ENCODE peak calls at places on chromosome 20, in ten cellular contexts. I is ovary, B is pancreas, N is NB4, K is AG04450, R is fibroblast of lung, V is lung, J is hepatocyte, W is A673, L is cardiac fibroblast. C is an unnamed sample.

GRCh38 chr20:43938932-43939761 is 24.5 kb downstream of the TOX2 start:
- DNase-seq in I (no peak), B (no peak), N (peak; percentile 92), K (peak; percentile 97), R (peak; percentile 100), V (peak; percentile 85), J (peak; percentile 72), W (peak; percentile 93), L (peak; percentile 100), C (no peak)

GRCh38 chr20:22425344-22426295 is 158.8 kb downstream of the FOXA2 start:
- DNase-seq in I (no peak), B (no peak), N (no peak), K (no peak), R (no peak), V (no peak), J (no peak), W (no peak), L (no peak), C (no peak)

GRCh38 chr20:30503992-30504570 is 753.4 kb upstream of the DEFB115 start:
- DNase-seq in I (no peak), B (no peak), N (no peak), K (no peak), R (no peak), V (no peak), J (no peak), W (no peak), L (no peak), C (no peak)

GRCh38 chr20:35947489-35947888 is 6.8 kb downstream of the SCAND1 start:
- DNase-seq in I (no peak), B (no peak), N (peak; percentile 67), K (no peak), R (peak; percentile 17), V (no peak), J (peak; percentile 13), W (peak; percentile 55), L (peak; percentile 27), C (peak; percentile 54)

GRCh38 chr20:62501801-62502495 is 26.2 kb upstream of the GATA5 start:
- DNase-seq in I (no peak), B (no peak), N (peak; percentile 72), K (no peak), R (peak; percentile 56), V (no peak), J (peak; percentile 70), W (peak; percentile 79), L (peak; percentile 90), C (peak; percentile 87)

GRCh38 chr20:6081236-6081635 is 27.4 kb upstream of the LRRN4 start:
- DNase-seq in I (no peak), B (no peak), N (peak; percentile 11), K (no peak), R (peak; percentile 51), V (no peak), J (no peak), W (no peak), L (peak; percentile 69), C (no peak)

GRCh38 chr20:19821605-19822004 is 63.5 kb downstream of the RIN2 start:
- DNase-seq in I (no peak), B (no peak), N (no peak), K (no peak), R (no peak), V (no peak), J (no peak), W (no peak), L (no peak), C (peak; percentile 31)

GRCh38 chr20:22408521-22409402 is 175.6 kb downstream of the FOXA2 start:
- DNase-seq in I (no peak), B (no peak), N (no peak), K (no peak), R (no peak), V (no peak), J (no peak), W (no peak), L (no peak), C (no peak)

GRCh38 chr20:31515775-31516107 is 1.5 kb downstream of the HM13 start:
- DNase-seq in I (no peak), B (no peak), N (peak; percentile 29), K (no peak), R (no peak), V (no peak), J (no peak), W (no peak), L (no peak), C (peak; percentile 54)

GRCh38 chr20:31516651-31517050 is 2.4 kb downstream of the HM13 start:
- DNase-seq in I (no peak), B (no peak), N (no peak), K (no peak), R (no peak), V (no peak), J (no peak), W (no peak), L (no peak), C (peak; percentile 11)

GRCh38 chr20:31515072-31515774 is 981 bp downstream of the HM13 start:
- DNase-seq in I (no peak), B (no peak), N (no peak), K (no peak), R (no peak), V (no peak), J (no peak), W (no peak), L (no peak), C (no peak)

GRCh38 chr20:31516166-31516565 is 1.9 kb downstream of the HM13 start:
- DNase-seq in I (no peak), B (no peak), N (no peak), K (no peak), R (no peak), V (no peak), J (no peak), W (no peak), L (no peak), C (no peak)

GRCh38 chr20:31517373-31517772 is 3.1 kb downstream of the HM13 start:
- DNase-seq in I (no peak), B (peak; percentile 63), N (peak; percentile 55), K (no peak), R (peak; percentile 61), V (no peak), J (peak; percentile 71), W (peak; percentile 60), L (peak; percentile 60), C (no peak)
- TF ChIP-seq CTCF in I (no peak), B (no peak), N (peak; percentile 22), K (peak; percentile 36), R (peak; percentile 49), V (no peak), J (no peak), W (peak; percentile 33), L (peak; percentile 18), C (no peak)

GRCh38 chr20:48019940-48020339 is 234.7 kb upstream of the SULF2 start:
- DNase-seq in I (no peak), B (no peak), N (no peak), K (no peak), R (no peak), V (no peak), J (no peak), W (no peak), L (no peak), C (no peak)

GRCh38 chr20:48025661-48026060 is 240.4 kb upstream of the SULF2 start:
- DNase-seq in I (no peak), B (no peak), N (no peak), K (no peak), R (peak; percentile 89), V (no peak), J (no peak), W (no peak), L (no peak), C (no peak)

GRCh38 chr20:48019496-48019895 is 234.2 kb upstream of the SULF2 start:
- DNase-seq in I (no peak), B (no peak), N (peak; percentile 16), K (no peak), R (peak; percentile 66), V (no peak), J (no peak), W (no peak), L (no peak), C (no peak)

GRCh38 chr20:48026981-48027592 is 241.8 kb upstream of the SULF2 start:
- DNase-seq in I (peak; percentile 25), B (no peak), N (no peak), K (no peak), R (peak; percentile 57), V (no peak), J (no peak), W (no peak), L (no peak), C (peak; percentile 56)

DNA sequence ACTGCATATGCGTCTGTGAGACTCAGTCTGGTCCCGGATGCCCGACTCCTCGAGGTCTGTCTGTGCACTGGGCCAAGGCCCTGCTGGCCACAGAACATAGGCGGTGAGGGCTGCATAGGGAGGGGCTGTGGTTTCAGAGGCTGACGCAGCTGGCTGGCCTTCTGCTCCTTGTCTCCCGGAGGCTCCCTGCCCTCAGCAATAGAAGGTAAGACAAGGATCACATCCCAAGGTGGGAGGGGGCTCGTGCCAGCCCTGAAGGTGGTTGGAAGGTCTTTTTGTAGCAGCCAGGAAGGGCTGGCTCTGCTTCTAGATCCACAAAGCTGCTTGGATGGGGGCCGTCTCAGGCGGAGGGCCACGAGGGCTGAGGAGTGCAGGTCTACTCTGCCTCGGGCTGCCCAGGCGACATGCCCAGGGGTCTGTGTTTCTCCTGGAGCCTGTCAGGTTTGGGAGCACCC is 239.8 kb upstream of the SULF2 start:
- DNase-seq in I (peak; percentile 90), B (no peak), N (no peak), K (no peak), R (peak; percentile 98), V (no peak), J (peak; percentile 45), W (no peak), L (peak; percentile 21), C (peak; percentile 52)
- TF ChIP-seq CTCF in I (peak; percentile 22), B (no peak), N (no peak), K (no peak), R (no peak), V (no peak), J (no peak), W (no peak), L (no peak), C (no peak)

GRCh38 chr20:59515906-59516209 is 88.5 kb upstream of the PHACTR3 start:
- DNase-seq in I (no peak), B (no peak), N (no peak), K (no peak), R (no peak), V (no peak), J (no peak), W (no peak), L (no peak), C (no peak)
- TF ChIP-seq CTCF in I (no peak), B (no peak), N (no peak), K (no peak), R (no peak), V (no peak), J (no peak), W (peak; percentile 4), L (no peak), C (no peak)

DNA sequence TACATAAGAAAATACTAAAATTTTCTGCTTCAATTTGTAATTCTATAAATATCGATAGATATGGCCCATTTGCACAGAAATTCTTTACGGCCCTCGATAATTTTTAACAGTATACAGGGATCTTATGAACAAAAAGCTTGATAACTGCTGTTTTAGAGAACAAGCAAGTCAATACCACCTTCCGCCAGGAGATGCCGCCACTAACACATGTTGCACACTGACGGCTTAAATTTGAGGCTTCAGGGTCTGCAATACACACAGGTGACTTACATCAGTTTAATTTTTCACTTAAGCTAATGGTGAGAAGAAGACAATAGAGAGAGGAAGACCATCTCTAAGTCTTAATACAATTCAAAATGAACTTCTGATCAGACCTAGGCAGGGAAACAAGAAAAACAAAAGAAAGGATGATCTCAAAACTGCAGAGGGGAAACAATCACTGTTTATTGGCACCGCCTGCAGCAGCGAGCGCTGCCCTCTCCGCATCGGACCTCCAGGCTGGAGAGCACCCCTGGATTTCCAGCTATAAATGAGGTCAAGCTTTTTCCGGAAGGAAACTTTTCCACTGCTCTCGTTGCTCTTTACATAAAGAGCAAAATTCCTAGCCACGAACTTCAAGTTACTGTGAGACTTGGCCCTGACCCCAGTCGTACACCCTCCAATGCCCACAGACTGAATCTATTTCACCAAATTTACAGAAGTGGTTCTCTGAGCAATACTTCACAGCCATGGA is 53.9 kb downstream of the OTOR start:
- DNase-seq in I (peak; percentile 49), B (peak; percentile 86), N (peak; percentile 67), K (peak; percentile 16), R (peak; percentile 38), V (peak; percentile 59), J (peak; percentile 80), W (peak; percentile 79), L (peak; percentile 64), C (peak; percentile 63)
- TF ChIP-seq CTCF in I (peak; percentile 55), B (peak; percentile 84), N (peak; percentile 90), K (peak; percentile 95), R (peak; percentile 97), V (peak; percentile 63), J (peak; percentile 89), W (peak; percentile 90), L (peak; percentile 89), C (peak; percentile 82)

C was measured in GM12865.